ENCODE peak calls at places on chromosomes 3 and 15, in four cellular contexts. M is endothelial cell, H is epithelial cell of proximal tubule, J is sigmoid colon. U is an unnamed sample.

GRCh38 chr3:134039161-134039862 is 9.6 kb upstream of the SLCO2A1 start:
- DNase-seq in M (no peak), H (no peak), J (peak), U (no peak)

GRCh38 chr3:59436164-59436958 is 386.5 kb upstream of the CFAP20DC start:
- DNase-seq in J (no peak), H (no peak), M (no peak), U (peak)

GRCh38 chr3:38519000-38519399 is 22.9 kb downstream of the EXOG start:
- DNase-seq in H (no peak), M (no peak), J (no peak), U (no peak)

GRCh38 chr3:157533298-157533870 is 30.2 kb upstream of the VEPH1 start:
- DNase-seq in J (no peak), M (no peak), H (no peak), U (no peak)

GRCh38 chr3:113557374-113557773 is 25.0 kb downstream of the SIDT1 start:
- DNase-seq in M (no peak), J (no peak), H (peak), U (no peak)

GRCh38 chr3:178059124-178059523 is 477.1 kb upstream of the KCNMB2 start:
- DNase-seq in M (no peak), H (no peak), J (no peak), U (no peak)

GRCh38 chr15:29568840-29569532 is 253.3 kb downstream of the TJP1 start:
- DNase-seq in M (peak), H (peak), J (no peak), U (no peak)

GRCh38 chr3:58044656-58045055 is 36.4 kb downstream of the FLNB start:
- DNase-seq in H (no peak), J (no peak), M (no peak), U (no peak)

GRCh38 chr3:4950948-4951347 is 28.3 kb upstream of the BHLHE40 start:
- DNase-seq in J (no peak), H (no peak), M (no peak), U (no peak)

GRCh38 chr3:196016485-196016884 is 65.4 kb downstream of the TFRC start:
- DNase-seq in J (no peak), H (no peak), M (no peak), U (no peak)

GRCh38 chr3:53597136-53597915 is 102.9 kb downstream of the CACNA1D start:
- DNase-seq in M (no peak), H (no peak), J (no peak), U (no peak)

GRCh38 chr3:25783661-25784512 is 644 bp upstream of the NGLY1 start:
- DNase-seq in J (peak), M (no peak), H (no peak), U (no peak)

GRCh38 chr15:90201150-90201943 is at the start of gene SEMA4B:
- DNase-seq in J (peak), H (no peak), M (peak), U (no peak)

GRCh38 chr3:179460260-179460659 is 9.0 kb upstream of the GNB4 start:
- DNase-seq in J (no peak), M (no peak), H (no peak), U (no peak)

GRCh38 chr15:48462688-48463087 is 131.5 kb downstream of the DUT start:
- DNase-seq in M (no peak), H (no peak), J (no peak), U (no peak)

GRCh38 chr3:45964139-45964538 is 20.9 kb downstream of the CXCR6 start:
- DNase-seq in J (no peak), M (no peak), H (no peak), U (no peak)

U was measured in NCI-H1694.